ENCODE peak calls at places on chromosomes 3 and 15, in ten cellular contexts. I, U, J, H, L, F, T, Y, K and V are unnamed samples.

GRCh38 chr3:17852217-17852616 is 109.8 kb upstream of the TBC1D5 start:
- DNase-seq in I (no peak), U (no peak), J (no peak), H (no peak), L (no peak), F (no peak), T (no peak), Y (no peak), K (no peak), V (no peak)

GRCh38 chr15:73809728-73810501 is 56.8 kb upstream of the INSYN1 start:
- DNase-seq in I (peak; percentile 45), U (no peak), J (no peak), H (no peak), L (no peak), F (peak; percentile 26), T (no peak), Y (no peak), K (no peak), V (no peak)

GRCh38 chr3:43953814-43954241 is 263.1 kb downstream of the ABHD5 start:
- DNase-seq in I (no peak), U (no peak), J (no peak), H (peak; percentile 33), L (peak; percentile 95), F (no peak), T (no peak), Y (no peak), K (no peak), V (no peak)

GRCh38 chr15:60704129-60704528 is 225.2 kb upstream of the ICE2 start:
- DNase-seq in I (no peak), U (no peak), J (no peak), H (no peak), L (no peak), F (no peak), T (peak; percentile 47), Y (no peak), K (no peak), V (peak; percentile 53)

GRCh38 chr3:138625707-138626365 is 17.3 kb downstream of the FAIM start:
- DNase-seq in I (no peak), U (no peak), J (no peak), H (no peak), L (no peak), F (peak; percentile 95), T (no peak), Y (no peak), K (no peak), V (no peak)

GRCh38 chr3:134496481-134497071 is 10.7 kb downstream of the CEP63 start:
- DNase-seq in I (no peak), U (no peak), J (no peak), H (no peak), L (no peak), F (peak; percentile 33), T (no peak), Y (no peak), K (no peak), V (no peak)

GRCh38 chr15:89802986-89803820 is 11.4 kb downstream of the ANPEP start:
- DNase-seq in I (no peak), U (no peak), J (no peak), H (no peak), L (no peak), F (no peak), T (no peak), Y (no peak), K (no peak), V (no peak)

GRCh38 chr15:48191574-48192225 is at the start of gene CTXN2:
- DNase-seq in I (no peak), U (no peak), J (no peak), H (peak; percentile 5), L (no peak), F (peak; percentile 8), T (no peak), Y (no peak), K (no peak), V (no peak)

GRCh38 chr15:51736646-51737537 is 563 bp downstream of the LYSMD2 start:
- DNase-seq in I (peak; percentile 73), U (no peak), J (peak; percentile 75), H (no peak), L (no peak), F (no peak), T (peak; percentile 45), Y (peak; percentile 29), K (peak; percentile 70), V (peak; percentile 43)

GRCh38 chr3:36380171-36381031 is at the start of gene STAC:
- DNase-seq in I (peak; percentile 8), U (no peak), J (no peak), H (peak; percentile 82), L (no peak), F (no peak), T (no peak), Y (peak; percentile 22), K (peak; percentile 8), V (no peak)

GRCh38 chr3:9769426-9770275 is at the start of gene CAMK1:
- DNase-seq in I (peak; percentile 46), U (peak; percentile 69), J (no peak), H (peak; percentile 82), L (no peak), F (no peak), T (peak; percentile 36), Y (peak; percentile 85), K (peak; percentile 83), V (peak; percentile 52)

GRCh38 chr3:84960581-84960980 is 1.8 kb downstream of the CADM2 start:
- DNase-seq in I (no peak), U (no peak), J (no peak), H (no peak), L (no peak), F (no peak), T (no peak), Y (no peak), K (no peak), V (no peak)

GRCh38 chr3:49912787-49913375 is 9.2 kb upstream of the MST1R start:
- DNase-seq in I (no peak), U (no peak), J (no peak), H (no peak), L (no peak), F (no peak), T (no peak), Y (no peak), K (no peak), V (no peak)

GRCh38 chr3:175664911-175665310 is 805.8 kb downstream of the NAALADL2 start:
- DNase-seq in I (no peak), U (no peak), J (no peak), H (no peak), L (no peak), F (peak; percentile 66), T (no peak), Y (no peak), K (no peak), V (no peak)